ENCODE peak calls at places on chromosomes 7 and 10, in six cellular contexts. O is NCI-H2081; C is NCI-H460; G is MM.1S; Y is activated CD8-positive, alpha-beta memory T cell treated with anti-CD3 and anti-CD28 coated beads for 24 hours; Q is stimulated activated CD4-positive, alpha-beta T cell treated with anti-CD3 and anti-CD28 coated beads, Interleukin-15, amount 100 ng/mL, for 24 hours. U is an unnamed sample.

GRCh38 chr10:78876449-78876848 is 192.3 kb upstream of the ZMIZ1 start:
- DNase-seq in O (no peak), C (no peak), G (no peak), Y (no peak), Q (no peak), U (no peak)

GRCh38 chr7:104862719-104863118 is 151.3 kb upstream of the KMT2E start:
- DNase-seq in O (no peak), C (peak), G (no peak), Y (no peak), Q (no peak), U (peak)

GRCh38 chr10:131733596-131733995 is 167.2 kb upstream of the PPP2R2D start:
- DNase-seq in O (no peak), C (no peak), G (no peak), Y (peak), Q (no peak), U (no peak)

GRCh38 chr10:50250058-50250854 is 1.1 kb downstream of the ASAH2 start:
- DNase-seq in O (no peak), C (no peak), G (no peak), Y (no peak), Q (no peak), U (no peak)

GRCh38 chr10:663844-664243 is 25.6 kb downstream of the DIP2C start:
- DNase-seq in O (no peak), C (no peak), G (no peak), Y (no peak), Q (no peak), U (no peak)

GRCh38 chr10:79476645-79477044 is 31.2 kb upstream of the ZCCHC24 start:
- DNase-seq in O (no peak), C (no peak), G (no peak), Y (no peak), Q (no peak), U (no peak)

GRCh38 chr7:84195295-84196006 is 862 bp upstream of the SEMA3A start:
- DNase-seq in O (no peak), C (no peak), G (no peak), Y (no peak), Q (no peak), U (no peak)

GRCh38 chr7:30367561-30367960 is 83.2 kb downstream of the ZNRF2 start:
- DNase-seq in O (no peak), C (no peak), G (no peak), Y (no peak), Q (no peak), U (no peak)

GRCh38 chr10:68125770-68126169 is 16.5 kb downstream of the MYPN start:
- DNase-seq in O (no peak), C (no peak), G (no peak), Y (no peak), Q (no peak), U (no peak)

GRCh38 chr10:12431453-12432101 is 82.2 kb downstream of the CAMK1D start:
- DNase-seq in O (no peak), C (no peak), G (no peak), Y (no peak), Q (no peak), U (no peak)

GRCh38 chr7:151793531-151793935 is 83.4 kb downstream of the PRKAG2 start:
- DNase-seq in O (no peak), C (no peak), G (no peak), Y (no peak), Q (no peak), U (no peak)

GRCh38 chr7:90736968-90737939 is 141.1 kb downstream of the CDK14 start:
- DNase-seq in O (no peak), C (no peak), G (peak), Y (no peak), Q (peak), U (no peak)

GRCh38 chr10:4082851-4083250 is 297.8 kb upstream of the KLF6 start:
- DNase-seq in O (no peak), C (no peak), G (no peak), Y (no peak), Q (no peak), U (no peak)

GRCh38 chr7:50822110-50822509 is 39.4 kb upstream of the GRB10 start:
- DNase-seq in O (no peak), C (no peak), G (no peak), Y (no peak), Q (no peak), U (no peak)

GRCh38 chr10:67612577-67613537 is 83.1 kb downstream of the CTNNA3 start:
- DNase-seq in O (no peak), C (no peak), G (peak), Y (no peak), Q (peak), U (no peak)

GRCh38 chr10:111539246-111539645 is 462.4 kb downstream of the ADRA2A start:
- DNase-seq in O (no peak), C (no peak), G (no peak), Y (no peak), Q (no peak), U (no peak)

GRCh38 chr10:118752401-118752800 is 2.4 kb downstream of the CACUL1 start:
- DNase-seq in O (no peak), C (no peak), G (no peak), Y (no peak), Q (no peak), U (no peak)

GRCh38 chr7:27895553-27895952 is 155.6 kb downstream of the TAX1BP1 start:
- DNase-seq in O (no peak), C (no peak), G (no peak), Y (no peak), Q (no peak), U (no peak)

GRCh38 chr7:51292596-51292995 is 24.0 kb downstream of the COBL start:
- DNase-seq in O (no peak), C (no peak), G (no peak), Y (no peak), Q (no peak), U (no peak)

GRCh38 chr10:43355749-43356371 is 15.6 kb upstream of the FXYD4 start:
- DNase-seq in O (no peak), C (peak), G (no peak), Y (no peak), Q (peak), U (no peak)

GRCh38 chr7:18995270-18995671 is 122.2 kb downstream of the TWIST1 start:
- DNase-seq in O (no peak), C (no peak), G (no peak), Y (no peak), Q (no peak), U (no peak)

GRCh38 chr10:69600761-69601330 is 27.6 kb upstream of the NEUROG3 start:
- DNase-seq in O (no peak), C (no peak), G (no peak), Y (no peak), Q (no peak), U (no peak)

GRCh38 chr7:30845426-30846135 is 66.1 kb upstream of the AQP1 start:
- DNase-seq in O (no peak), C (no peak), G (no peak), Y (no peak), Q (no peak), U (no peak)

GRCh38 chr7:115822380-115822779 is 208.2 kb downstream of the TFEC start:
- DNase-seq in O (no peak), C (no peak), G (no peak), Y (no peak), Q (no peak), U (no peak)

GRCh38 chr10:116769791-116770190 is 27.4 kb upstream of the HSPA12A start:
- DNase-seq in O (no peak), C (no peak), G (no peak), Y (no peak), Q (no peak), U (no peak)

GRCh38 chr10:44765299-44765698 is 145.8 kb upstream of the TMEM72 start:
- DNase-seq in O (no peak), C (no peak), G (no peak), Y (no peak), Q (no peak), U (no peak)

GRCh38 chr7:111029141-111029572 is 61.8 kb upstream of the LRRN3 start:
- DNase-seq in O (no peak), C (no peak), G (no peak), Y (no peak), Q (no peak), U (no peak)

GRCh38 chr10:90930070-90930837 is 9.4 kb upstream of the ANKRD1 start:
- DNase-seq in O (no peak), C (peak), G (no peak), Y (no peak), Q (no peak), U (no peak)